ENCODE peak calls at places on chromosomes 11 and 22, in four cellular contexts. I, J, S and Z are unnamed samples.
A peak's percentile ranks its signal among the peaks of the same experiment; 100 is the strongest.

GRCh38 chr11:111236355-111236754 is 9.2 kb upstream of the POU2AF2 start:
- DNase-seq in I (no peak), J (no peak), S (no peak), Z (no peak)

GRCh38 chr11:368414-369335 is 624 bp upstream of the B4GALNT4 start:
- DNase-seq in I (no peak), J (no peak), S (peak; percentile 78), Z (no peak)

GRCh38 chr22:20242393-20243175 is 25.5 kb downstream of the RTN4R start:
- DNase-seq in I (no peak), J (no peak), S (no peak), Z (no peak)

GRCh38 chr11:133966924-133967598 is 10.3 kb upstream of the IGSF9B start:
- DNase-seq in I (no peak), J (peak; percentile 32), S (peak; percentile 81), Z (no peak)

GRCh38 chr11:62508336-62509058 is 38.1 kb downstream of the AHNAK start:
- DNase-seq in I (no peak), J (peak; percentile 84), S (peak; percentile 88), Z (no peak)

GRCh38 chr11:122038543-122038942 is 77.5 kb downstream of the BLID start:
- DNase-seq in I (peak; percentile 72), J (no peak), S (no peak), Z (no peak)

GRCh38 chr11:102831709-102832492 is 11.5 kb downstream of the MMP3 start:
- DNase-seq in I (no peak), J (no peak), S (peak; percentile 24), Z (no peak)

GRCh38 chr11:131109256-131109655 is 193.0 kb upstream of the SNX19 start:
- DNase-seq in I (peak; percentile 21), J (no peak), S (no peak), Z (no peak)

GRCh38 chr11:119993732-119994131 is 144.2 kb downstream of the TRIM29 start:
- DNase-seq in I (no peak), J (peak; percentile 30), S (peak; percentile 81), Z (no peak)

GRCh38 chr11:48094643-48095339 is 114.4 kb downstream of the PTPRJ start:
- DNase-seq in I (no peak), J (no peak), S (no peak), Z (no peak)

GRCh38 chr22:40276877-40277823 is 69.2 kb upstream of the ADSL start:
- DNase-seq in I (no peak), J (no peak), S (no peak), Z (no peak)

GRCh38 chr11:36295926-36296325 is at the start of gene PRR5L:
- DNase-seq in I (no peak), J (no peak), S (no peak), Z (no peak)

GRCh38 chr22:37161442-37161841 is 11.7 kb upstream of the IL2RB start:
- DNase-seq in I (no peak), J (no peak), S (peak; percentile 8), Z (no peak)

GRCh38 chr11:94563176-94563847 is 3.9 kb upstream of the PIWIL4 start:
- DNase-seq in I (peak; percentile 18), J (no peak), S (no peak), Z (no peak)

GRCh38 chr22:19041403-19042074 is 80.7 kb downstream of the DGCR2 start:
- DNase-seq in I (no peak), J (no peak), S (no peak), Z (no peak)

GRCh38 chr22:44391481-44392445 is 79.0 kb upstream of the SHISAL1 start:
- DNase-seq in I (no peak), J (no peak), S (peak; percentile 22), Z (no peak)

GRCh38 chr22:49574861-49575702 is 252.6 kb downstream of the BRD1 start:
- DNase-seq in I (no peak), J (peak; percentile 2), S (no peak), Z (no peak)
- H3K9me3 ChIP-seq in I (peaks cover 73% of the 10 kb centered on the region), J (no peaks in the 10 kb centered on the region), S (no peaks in the 10 kb centered on the region), Z (peaks cover 11% of the 10 kb centered on the region)

GRCh38 chr22:49448546-49448945 is 379.1 kb downstream of the BRD1 start:
- DNase-seq in I (no peak), J (no peak), S (no peak), Z (no peak)
- H3K9me3 ChIP-seq in I (peaks cover 77% of the 10 kb centered on the region), J (no peaks in the 10 kb centered on the region), S (no peaks in the 10 kb centered on the region), Z (peaks cover 13% of the 10 kb centered on the region)

GRCh38 chr11:54927704-54928103 is 221.1 kb downstream of the OR4A5 start:
- DNase-seq in I (no peak), J (no peak), S (no peak), Z (no peak)
- H3K9me3 ChIP-seq in I (peaks cover 6% of the 10 kb centered on the region), J (peaks cover 96% of the 10 kb centered on the region), S (no peaks in the 10 kb centered on the region), Z (no peaks in the 10 kb centered on the region)

DNA sequence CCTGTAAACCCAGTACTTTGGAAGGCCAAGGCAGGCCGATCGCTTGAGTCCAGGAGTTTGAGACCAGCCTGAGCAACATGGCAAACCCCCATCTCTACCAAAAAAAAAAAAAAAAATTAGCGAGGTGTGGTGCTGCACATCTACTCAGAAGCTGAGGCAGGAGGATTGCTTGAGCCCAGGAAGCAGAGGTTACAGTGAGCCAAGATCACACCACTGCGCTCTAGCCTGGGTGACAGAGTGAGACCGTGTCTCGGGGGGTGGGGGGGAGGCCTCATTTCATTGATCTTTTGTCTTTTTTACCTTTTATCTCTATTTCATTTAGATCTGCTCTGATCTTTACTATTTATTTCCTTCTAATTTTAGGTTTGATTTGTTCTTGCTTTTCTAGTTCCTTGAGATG is 51.8 kb downstream of the KCNQ1OT1 start:
- DNase-seq in I (no peak), J (no peak), S (no peak), Z (no peak)
- H3K9me3 ChIP-seq in I (peaks cover 46% of the 10 kb centered on the region), J (peaks cover 74% of the 10 kb centered on the region), S (no peaks in the 10 kb centered on the region), Z (peaks cover 5% of the 10 kb centered on the region)

GRCh38 chr11:123729602-123730001 is 11.9 kb downstream of the ZNF202 start:
- DNase-seq in I (no peak), J (no peak), S (no peak), Z (no peak)
- H3K9me3 ChIP-seq in I (peaks cover 9% of the 10 kb centered on the region), J (no peaks in the 10 kb centered on the region), S (no peaks in the 10 kb centered on the region), Z (peaks cover 7% of the 10 kb centered on the region)

GRCh38 chr11:1415631-1416030 is 25.9 kb downstream of the BRSK2 start:
- DNase-seq in I (no peak), J (no peak), S (no peak), Z (no peak)
- H3K9me3 ChIP-seq in I (peaks cover 85% of the 10 kb centered on the region), J (peaks cover 29% of the 10 kb centered on the region), S (no peaks in the 10 kb centered on the region), Z (peaks cover 18% of the 10 kb centered on the region)

DNA sequence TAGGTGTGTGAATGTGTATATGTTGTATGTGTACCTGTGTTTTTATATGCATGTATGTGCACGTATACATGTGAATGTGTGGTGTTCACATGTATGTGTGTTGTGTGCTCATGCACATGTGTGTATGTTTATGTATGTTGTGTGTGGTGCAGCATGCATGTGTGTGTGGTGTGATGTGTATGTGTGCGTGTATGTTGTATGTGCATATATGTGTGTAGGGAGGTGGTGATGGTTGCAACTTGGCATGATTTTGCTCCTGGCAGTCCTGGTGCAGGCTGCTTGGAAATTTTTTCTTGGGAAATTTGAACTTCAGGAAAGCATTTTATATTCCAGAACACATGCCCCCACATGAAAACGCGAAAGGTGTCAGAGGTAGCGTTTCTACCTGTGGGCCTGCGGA is 1177.8 kb downstream of the TBC1D22A start:
- DNase-seq in I (no peak), J (no peak), S (no peak), Z (no peak)
- H3K9me3 ChIP-seq in I (peaks cover 48% of the 10 kb centered on the region), J (peaks cover 3% of the 10 kb centered on the region), S (no peaks in the 10 kb centered on the region), Z (peaks cover 7% of the 10 kb centered on the region)